ENCODE peak calls at places on chromosomes 6 and 20, in six cellular contexts. One of them, this sample, is unnamed.

GRCh38 chr6:137389150-137389664 is 105.0 kb downstream of the OLIG3 start:
- DNase-seq in CD8-positive, alpha-beta T cell: peak
- DNase-seq in dorsolateral prefrontal cortex: peak
- DNase-seq in substantia nigra: peak
- DNase-seq in brain microvascular endothelial cell: peak
- DNase-seq in caudate nucleus: no peak
- DNase-seq in this sample: peak

GRCh38 chr6:132390451-132390850 is 10.8 kb downstream of the MOXD1 start:
- DNase-seq in brain microvascular endothelial cell: no peak
- DNase-seq in substantia nigra: no peak
- DNase-seq in caudate nucleus: no peak
- DNase-seq in dorsolateral prefrontal cortex: no peak
- DNase-seq in CD8-positive, alpha-beta T cell: no peak
- DNase-seq in this sample: no peak

GRCh38 chr20:4047614-4048013 is 32.3 kb upstream of the RNF24 start:
- DNase-seq in brain microvascular endothelial cell: no peak
- DNase-seq in CD8-positive, alpha-beta T cell: no peak
- DNase-seq in dorsolateral prefrontal cortex: no peak
- DNase-seq in caudate nucleus: no peak
- DNase-seq in substantia nigra: no peak
- DNase-seq in this sample: no peak

GRCh38 chr6:41092421-41093140 is 19.8 kb downstream of the NFYA start:
- DNase-seq in CD8-positive, alpha-beta T cell: no peak
- DNase-seq in substantia nigra: no peak
- DNase-seq in dorsolateral prefrontal cortex: no peak
- DNase-seq in caudate nucleus: no peak
- DNase-seq in brain microvascular endothelial cell: peak
- DNase-seq in this sample: no peak

GRCh38 chr6:138250513-138251247 is 32.4 kb upstream of the PBOV1 start:
- DNase-seq in caudate nucleus: no peak
- DNase-seq in brain microvascular endothelial cell: no peak
- DNase-seq in dorsolateral prefrontal cortex: peak
- DNase-seq in substantia nigra: no peak
- DNase-seq in CD8-positive, alpha-beta T cell: no peak
- DNase-seq in this sample: no peak

GRCh38 chr6:106547961-106548453 is 81.3 kb downstream of the RTN4IP1 start:
- DNase-seq in dorsolateral prefrontal cortex: no peak
- DNase-seq in caudate nucleus: no peak
- DNase-seq in CD8-positive, alpha-beta T cell: peak
- DNase-seq in substantia nigra: no peak
- DNase-seq in brain microvascular endothelial cell: peak
- DNase-seq in this sample: no peak

GRCh38 chr6:169689247-169689646 is 12.6 kb downstream of the WDR27 start:
- DNase-seq in dorsolateral prefrontal cortex: no peak
- DNase-seq in CD8-positive, alpha-beta T cell: no peak
- DNase-seq in substantia nigra: no peak
- DNase-seq in brain microvascular endothelial cell: no peak
- DNase-seq in caudate nucleus: no peak
- DNase-seq in this sample: no peak

GRCh38 chr20:51416532-51417244 is 125.8 kb downstream of the NFATC2 start:
- DNase-seq in brain microvascular endothelial cell: no peak
- DNase-seq in substantia nigra: no peak
- DNase-seq in dorsolateral prefrontal cortex: no peak
- DNase-seq in caudate nucleus: no peak
- DNase-seq in CD8-positive, alpha-beta T cell: no peak
- DNase-seq in this sample: no peak

GRCh38 chr6:30684386-30685156 is 1.9 kb downstream of the PPP1R18 start:
- DNase-seq in caudate nucleus: no peak
- DNase-seq in CD8-positive, alpha-beta T cell: peak
- DNase-seq in dorsolateral prefrontal cortex: no peak
- DNase-seq in substantia nigra: peak
- DNase-seq in brain microvascular endothelial cell: no peak
- DNase-seq in this sample: peak

GRCh38 chr20:61815678-61816077 is 250.0 kb downstream of the TAF4 start:
- DNase-seq in substantia nigra: no peak
- DNase-seq in dorsolateral prefrontal cortex: no peak
- DNase-seq in brain microvascular endothelial cell: no peak
- DNase-seq in caudate nucleus: no peak
- DNase-seq in CD8-positive, alpha-beta T cell: no peak
- DNase-seq in this sample: no peak

GRCh38 chr20:51507357-51508036 is 35.0 kb downstream of the NFATC2 start:
- DNase-seq in substantia nigra: no peak
- DNase-seq in CD8-positive, alpha-beta T cell: no peak
- DNase-seq in brain microvascular endothelial cell: peak
- DNase-seq in caudate nucleus: no peak
- DNase-seq in dorsolateral prefrontal cortex: no peak
- DNase-seq in this sample: no peak

GRCh38 chr6:75532521-75532920 is 38.9 kb upstream of the FILIP1 start:
- DNase-seq in brain microvascular endothelial cell: no peak
- DNase-seq in substantia nigra: no peak
- DNase-seq in caudate nucleus: no peak
- DNase-seq in CD8-positive, alpha-beta T cell: no peak
- DNase-seq in dorsolateral prefrontal cortex: no peak
- DNase-seq in this sample: no peak

GRCh38 chr20:49984426-49985153 is 1.8 kb downstream of the SNAI1 start:
- DNase-seq in brain microvascular endothelial cell: no peak
- DNase-seq in CD8-positive, alpha-beta T cell: no peak
- DNase-seq in substantia nigra: no peak
- DNase-seq in dorsolateral prefrontal cortex: no peak
- DNase-seq in caudate nucleus: no peak
- DNase-seq in this sample: no peak
- H3K27ac ChIP-seq in brain microvascular endothelial cell: no peak
- H3K27ac ChIP-seq in CD8-positive, alpha-beta T cell: no peak
- H3K27ac ChIP-seq in substantia nigra: no peak
- H3K27ac ChIP-seq in dorsolateral prefrontal cortex: no peak
- H3K27ac ChIP-seq in caudate nucleus: no peak
- H3K27ac ChIP-seq in this sample: no peak

GRCh38 chr20:43667341-43668132 is 623 bp downstream of the MYBL2 start:
- DNase-seq in substantia nigra: no peak
- DNase-seq in caudate nucleus: no peak
- DNase-seq in brain microvascular endothelial cell: no peak
- DNase-seq in dorsolateral prefrontal cortex: no peak
- DNase-seq in CD8-positive, alpha-beta T cell: no peak
- DNase-seq in this sample: no peak
- H3K27ac ChIP-seq in substantia nigra: no peak
- H3K27ac ChIP-seq in caudate nucleus: no peak
- H3K27ac ChIP-seq in brain microvascular endothelial cell: no peak
- H3K27ac ChIP-seq in dorsolateral prefrontal cortex: no peak
- H3K27ac ChIP-seq in CD8-positive, alpha-beta T cell: no peak
- H3K27ac ChIP-seq in this sample: no peak

GRCh38 chr20:11452326-11452725 is 465.4 kb upstream of the BTBD3 start:
- DNase-seq in dorsolateral prefrontal cortex: no peak
- DNase-seq in brain microvascular endothelial cell: peak
- DNase-seq in substantia nigra: no peak
- DNase-seq in CD8-positive, alpha-beta T cell: no peak
- DNase-seq in caudate nucleus: no peak
- DNase-seq in this sample: no peak
- H3K27ac ChIP-seq in dorsolateral prefrontal cortex: no peak
- H3K27ac ChIP-seq in brain microvascular endothelial cell: peak
- H3K27ac ChIP-seq in substantia nigra: no peak
- H3K27ac ChIP-seq in CD8-positive, alpha-beta T cell: no peak
- H3K27ac ChIP-seq in caudate nucleus: no peak
- H3K27ac ChIP-seq in this sample: no peak

DNA sequence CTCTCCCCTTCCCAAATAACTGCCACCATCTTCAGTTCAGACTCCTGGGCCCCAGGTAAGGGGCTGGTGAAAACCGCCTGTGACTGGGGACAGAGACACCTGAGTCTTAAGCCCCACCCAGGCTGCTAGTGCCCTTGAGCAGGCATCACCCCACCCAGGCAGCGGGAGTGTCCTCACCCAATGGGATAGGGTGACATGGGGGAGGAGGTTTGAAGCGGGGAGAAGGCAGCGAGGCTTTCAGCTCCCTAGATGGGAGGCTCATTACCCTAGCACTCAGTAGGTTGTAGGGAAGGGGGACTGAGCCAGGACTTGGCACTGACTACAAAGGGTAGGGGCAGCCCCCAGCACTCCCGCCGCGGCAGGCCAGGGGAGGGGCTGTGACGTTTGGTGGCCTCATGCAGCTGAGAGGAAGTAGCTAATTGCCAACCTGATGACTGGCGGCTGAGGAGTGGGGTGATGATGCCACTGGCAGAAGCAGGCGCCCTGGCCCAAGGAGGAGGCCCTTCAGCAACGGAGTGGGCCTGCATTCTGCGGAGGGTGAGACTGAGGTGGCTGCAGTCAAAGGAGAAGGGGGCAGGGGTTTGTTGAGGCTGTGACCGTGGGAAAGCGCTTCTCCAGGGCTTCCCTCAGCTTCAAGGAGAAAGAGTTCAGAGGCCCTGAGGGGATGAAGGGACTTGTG is 126.9 kb downstream of the MRPL14 start:
- DNase-seq in CD8-positive, alpha-beta T cell: no peak
- DNase-seq in substantia nigra: no peak
- DNase-seq in brain microvascular endothelial cell: no peak
- DNase-seq in dorsolateral prefrontal cortex: no peak
- DNase-seq in caudate nucleus: no peak
- DNase-seq in this sample: no peak
- H3K27ac ChIP-seq in CD8-positive, alpha-beta T cell: no peak
- H3K27ac ChIP-seq in substantia nigra: no peak
- H3K27ac ChIP-seq in brain microvascular endothelial cell: no peak
- H3K27ac ChIP-seq in dorsolateral prefrontal cortex: no peak
- H3K27ac ChIP-seq in caudate nucleus: no peak
- H3K27ac ChIP-seq in this sample: no peak

GRCh38 chr6:118651282-118652050 is at the start of gene CEP85L:
- DNase-seq in caudate nucleus: peak
- DNase-seq in dorsolateral prefrontal cortex: peak
- DNase-seq in brain microvascular endothelial cell: peak
- DNase-seq in CD8-positive, alpha-beta T cell: peak
- DNase-seq in substantia nigra: peak
- DNase-seq in this sample: peak
- H3K27ac ChIP-seq in caudate nucleus: peak
- H3K27ac ChIP-seq in dorsolateral prefrontal cortex: peak
- H3K27ac ChIP-seq in brain microvascular endothelial cell: peak
- H3K27ac ChIP-seq in CD8-positive, alpha-beta T cell: peak
- H3K27ac ChIP-seq in substantia nigra: peak
- H3K27ac ChIP-seq in this sample: peak